ENCODE peak calls at places on chromosomes 1 and 21, in seven cellular contexts. E is HAP-1, J is substantia nigra, Q is NCI-H524 treated with DMSO at 0.1 percent for 48 hours, S is ELR, X is EL, R is left ventricle myocardium inferior. L is an unnamed sample.

GRCh38 chr1:218624051-218624450 is 278.9 kb downstream of the TGFB2 start:
- DNase-seq in S (no peak), Q (no peak), E (no peak), R (no peak), X (peak; percentile 26), J (no peak), L (no peak)

GRCh38 chr21:17818158-17819113 is 720 bp downstream of the C21orf91 start:
- DNase-seq in E (peak; percentile 19), R (peak; percentile 20), X (peak; percentile 39), Q (no peak), J (no peak), S (peak; percentile 55), L (no peak)

GRCh38 chr1:147748687-147749350 is 11.6 kb downstream of the GJA5 start:
- DNase-seq in E (no peak), Q (no peak), J (no peak), R (peak; percentile 37), X (peak; percentile 54), S (peak; percentile 30), L (no peak)

GRCh38 chr21:37700641-37701202 is 215.5 kb downstream of the KCNJ6 start:
- DNase-seq in Q (peak; percentile 76), E (peak; percentile 72), J (no peak), S (peak; percentile 82), R (no peak), X (peak; percentile 80), L (peak; percentile 68)

GRCh38 chr21:42413500-42413899 is 9.8 kb downstream of the UBASH3A start:
- DNase-seq in J (no peak), X (no peak), Q (no peak), R (no peak), E (no peak), S (no peak), L (no peak)

GRCh38 chr1:3454811-3455618 is 550 bp downstream of the ARHGEF16 start:
- DNase-seq in Q (no peak), J (no peak), E (peak; percentile 34), S (peak; percentile 24), R (peak; percentile 46), X (peak; percentile 23), L (peak; percentile 9)

GRCh38 chr1:182960046-182960445 is 7.1 kb upstream of the SHCBP1L start:
- DNase-seq in X (no peak), R (no peak), Q (no peak), E (no peak), J (no peak), S (no peak), L (no peak)

GRCh38 chr1:186456731-186457255 is 4.1 kb downstream of the PDC start:
- DNase-seq in E (no peak), S (no peak), J (no peak), Q (no peak), X (no peak), R (no peak), L (no peak)

GRCh38 chr1:225412803-225413338 is 15.0 kb downstream of the LBR start:
- DNase-seq in S (no peak), E (no peak), X (no peak), J (no peak), Q (no peak), R (no peak), L (no peak)

GRCh38 chr1:26112407-26112775 is 767 bp downstream of the PDIK1L start:
- DNase-seq in Q (no peak), S (peak; percentile 32), X (no peak), R (no peak), J (no peak), E (no peak), L (no peak)

GRCh38 chr1:87048237-87048636 is 133.8 kb downstream of the HS2ST1 start:
- DNase-seq in J (no peak), R (no peak), Q (no peak), E (no peak), X (no peak), S (no peak), L (no peak)

GRCh38 chr1:89942825-89943658 is 51.9 kb upstream of the ZNF326 start:
- DNase-seq in R (no peak), J (no peak), E (no peak), X (peak; percentile 69), S (peak; percentile 82), Q (no peak), L (no peak)

GRCh38 chr1:59007820-59008598 is 224.2 kb upstream of the JUN start:
- DNase-seq in E (no peak), X (no peak), S (no peak), R (no peak), Q (no peak), J (no peak), L (no peak)

GRCh38 chr21:26491663-26492062 is 81.4 kb downstream of the CYYR1 start:
- DNase-seq in J (no peak), S (no peak), Q (no peak), E (no peak), X (no peak), R (no peak), L (no peak)

GRCh38 chr1:234845097-234845660 is 235.2 kb upstream of the IRF2BP2 start:
- DNase-seq in R (no peak), E (no peak), J (no peak), S (no peak), Q (no peak), X (no peak), L (no peak)

GRCh38 chr1:77945345-77945744 is 33.5 kb downstream of the FUBP1 start:
- DNase-seq in Q (no peak), R (no peak), X (no peak), E (no peak), S (no peak), J (no peak), L (no peak)

GRCh38 chr21:38832664-38833063 is 26.9 kb downstream of the ETS2 start:
- DNase-seq in R (no peak), X (no peak), J (no peak), S (no peak), E (no peak), Q (no peak), L (no peak)

GRCh38 chr1:204132718-204133117 is 19.1 kb downstream of the ETNK2 start:
- DNase-seq in R (no peak), Q (no peak), J (no peak), X (no peak), E (no peak), S (no peak), L (no peak)

GRCh38 chr1:186311375-186312051 is 63.5 kb downstream of the TPR start:
- DNase-seq in Q (no peak), J (no peak), S (no peak), R (no peak), E (no peak), X (no peak), L (no peak)

GRCh38 chr21:46004168-46004861 is 22.7 kb downstream of the COL6A1 start:
- DNase-seq in S (no peak), X (no peak), Q (no peak), J (no peak), R (peak; percentile 14), E (no peak), L (no peak)

GRCh38 chr1:167068761-167069160 is 21.4 kb downstream of the GPA33 start:
- DNase-seq in S (no peak), Q (no peak), R (no peak), J (no peak), X (no peak), E (no peak), L (no peak)

GRCh38 chr1:115655307-115655664 is 13.5 kb downstream of the VANGL1 start:
- DNase-seq in E (no peak), Q (no peak), X (no peak), R (no peak), J (no peak), S (no peak), L (no peak)

GRCh38 chr1:223224465-223224864 is 81.4 kb upstream of the TLR5 start:
- DNase-seq in R (no peak), X (no peak), J (no peak), E (no peak), Q (no peak), S (no peak), L (no peak)